ENCODE peak calls at places on chromosomes 7 and 10, in seven cellular contexts. X, S, Z, Q, F, L and D are unnamed samples.

GRCh38 chr7:157875230-157876179 is 538.7 kb downstream of the DNAJB6 start:
- DNase-seq in X (no peak), S (no peak), Z (no peak), Q (peak), F (peak), L (no peak), D (no peak)

GRCh38 chr7:132117181-132117580 is 459.1 kb downstream of the PLXNA4 start:
- DNase-seq in X (peak), S (no peak), Z (peak), Q (no peak), F (no peak), L (peak), D (no peak)

GRCh38 chr10:75358121-75358520 is 43.4 kb downstream of the ZNF503 start:
- DNase-seq in X (no peak), S (no peak), Z (no peak), Q (no peak), F (no peak), L (no peak), D (no peak)

GRCh38 chr7:7048213-7048612 is 134.1 kb upstream of the C1GALT1 start:
- DNase-seq in X (no peak), S (no peak), Z (no peak), Q (no peak), F (no peak), L (no peak), D (no peak)

GRCh38 chr10:3946234-3947229 is 161.5 kb upstream of the KLF6 start:
- DNase-seq in X (no peak), S (no peak), Z (no peak), Q (peak), F (no peak), L (no peak), D (no peak)

GRCh38 chr7:148581685-148582084 is 8.9 kb upstream of the C7orf33 start:
- DNase-seq in X (no peak), S (no peak), Z (no peak), Q (no peak), F (no peak), L (no peak), D (no peak)

GRCh38 chr7:2307690-2308107 is 6.5 kb downstream of the SNX8 start:
- DNase-seq in X (no peak), S (peak), Z (no peak), Q (no peak), F (no peak), L (no peak), D (peak)

GRCh38 chr10:2935647-2936386 is 131.5 kb upstream of the PFKP start:
- DNase-seq in X (no peak), S (no peak), Z (no peak), Q (no peak), F (no peak), L (no peak), D (no peak)

GRCh38 chr10:46525177-46525823 is 31.2 kb downstream of the GPRIN2 start:
- DNase-seq in X (peak), S (no peak), Z (peak), Q (peak), F (no peak), L (no peak), D (no peak)

GRCh38 chr10:99374526-99374925 is 45.4 kb downstream of the CNNM1 start:
- DNase-seq in X (peak), S (no peak), Z (no peak), Q (no peak), F (no peak), L (no peak), D (no peak)

GRCh38 chr7:82740246-82740848 is 296.8 kb upstream of the CACNA2D1 start:
- DNase-seq in X (peak), S (no peak), Z (peak), Q (peak), F (peak), L (peak), D (no peak)

GRCh38 chr7:121938429-121938996 is 65.6 kb downstream of the PTPRZ1 start:
- DNase-seq in X (no peak), S (no peak), Z (no peak), Q (no peak), F (no peak), L (no peak), D (no peak)

GRCh38 chr10:92914478-92915066 is 66.3 kb downstream of the EXOC6 start:
- DNase-seq in X (peak), S (no peak), Z (peak), Q (peak), F (peak), L (peak), D (peak)

GRCh38 chr7:45347804-45348203 is 190.2 kb downstream of the RAMP3 start:
- DNase-seq in X (no peak), S (no peak), Z (peak), Q (no peak), F (peak), L (no peak), D (no peak)

GRCh38 chr7:27192546-27193334 is 7.2 kb downstream of the HOXA13 start:
- DNase-seq in X (peak), S (no peak), Z (no peak), Q (no peak), F (no peak), L (no peak), D (peak)

GRCh38 chr10:6170638-6171037 is 32.1 kb upstream of the PFKFB3 start:
- DNase-seq in X (peak), S (no peak), Z (no peak), Q (no peak), F (no peak), L (no peak), D (no peak)

GRCh38 chr10:92177546-92177945 is 113.3 kb downstream of the CPEB3 start:
- DNase-seq in X (peak), S (no peak), Z (no peak), Q (no peak), F (no peak), L (no peak), D (no peak)

GRCh38 chr7:26584964-26585650 is 279.3 kb downstream of the SKAP2 start:
- DNase-seq in X (no peak), S (no peak), Z (peak), Q (no peak), F (no peak), L (no peak), D (no peak)

GRCh38 chr10:24415455-24416169 is 206.7 kb downstream of the KIAA1217 start:
- DNase-seq in X (peak), S (no peak), Z (peak), Q (no peak), F (no peak), L (peak), D (no peak)

GRCh38 chr10:24417053-24417452 is 208.1 kb downstream of the KIAA1217 start:
- DNase-seq in X (no peak), S (no peak), Z (no peak), Q (no peak), F (no peak), L (no peak), D (no peak)

GRCh38 chr10:24419067-24419466 is 210.1 kb downstream of the KIAA1217 start:
- DNase-seq in X (no peak), S (no peak), Z (no peak), Q (no peak), F (no peak), L (no peak), D (no peak)

GRCh38 chr10:24416248-24416647 is 207.3 kb downstream of the KIAA1217 start:
- DNase-seq in X (no peak), S (no peak), Z (no peak), Q (no peak), F (no peak), L (no peak), D (no peak)

GRCh38 chr10:24418532-24418931 is 209.6 kb downstream of the KIAA1217 start:
- DNase-seq in X (peak), S (no peak), Z (no peak), Q (no peak), F (no peak), L (no peak), D (no peak)
- TF ChIP-seq CTCF in X (peak), S (no peak), Z (peak), Q (no peak), F (peak), L (no peak), D (no peak)

GRCh38 chr10:113869789-113870188 is 15.3 kb downstream of the NHLRC2 start:
- DNase-seq in X (no peak), S (no peak), Z (no peak), Q (no peak), F (no peak), L (no peak), D (no peak)

GRCh38 chr10:113876461-113876860 is 22.0 kb downstream of the NHLRC2 start:
- DNase-seq in X (no peak), S (no peak), Z (no peak), Q (no peak), F (no peak), L (no peak), D (no peak)

GRCh38 chr10:113875212-113875611 is 20.8 kb downstream of the NHLRC2 start:
- DNase-seq in X (no peak), S (no peak), Z (no peak), Q (no peak), F (no peak), L (no peak), D (no peak)

GRCh38 chr10:113867904-113868303 is 13.4 kb downstream of the NHLRC2 start:
- DNase-seq in X (no peak), S (no peak), Z (no peak), Q (no peak), F (no peak), L (no peak), D (no peak)

DNA sequence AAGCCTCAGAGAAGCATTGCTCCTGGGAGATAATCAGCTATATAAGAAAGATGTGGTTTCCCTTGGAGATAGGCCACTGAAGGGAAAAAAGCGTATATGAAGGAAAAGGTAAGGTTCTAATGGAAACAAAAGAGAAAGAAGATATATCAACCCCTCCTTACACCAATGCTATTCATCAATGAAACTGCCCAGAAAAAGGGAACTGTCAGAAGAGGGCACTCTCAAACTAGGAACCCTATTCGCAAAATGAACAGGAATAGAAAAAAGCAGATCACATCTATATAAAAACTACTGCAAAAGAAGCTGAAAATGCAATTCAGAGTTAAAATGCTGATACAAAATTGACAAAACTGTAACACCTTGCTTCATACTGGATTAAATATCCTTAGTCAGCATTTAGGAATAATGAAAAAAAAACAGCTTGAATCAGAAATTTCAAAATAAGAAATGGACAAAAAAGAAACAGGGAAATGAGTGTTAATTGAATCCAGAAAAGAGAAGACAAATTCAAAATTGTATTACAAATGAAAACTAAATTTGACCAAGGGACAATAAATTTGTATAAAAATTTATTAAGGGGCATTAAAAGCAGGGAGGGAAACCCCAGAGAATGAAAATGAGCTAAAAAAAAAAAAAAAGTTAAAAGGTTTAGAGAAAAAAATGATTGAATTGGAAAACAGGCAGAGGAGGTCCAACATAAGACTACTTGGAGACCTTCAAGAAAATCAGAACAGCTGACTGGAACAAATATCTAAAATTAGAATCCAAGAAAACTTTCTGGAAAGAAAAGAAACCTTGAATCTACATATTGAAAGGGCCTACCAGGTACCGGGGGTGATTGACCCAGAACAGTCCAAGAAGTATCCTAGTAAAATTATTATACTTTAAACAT is 17.9 kb downstream of the NHLRC2 start:
- DNase-seq in X (no peak), S (no peak), Z (no peak), Q (no peak), F (no peak), L (no peak), D (no peak)
- TF ChIP-seq CTCF in X (no peak), S (peak), Z (no peak), Q (no peak), F (no peak), L (no peak), D (no peak)

DNA sequence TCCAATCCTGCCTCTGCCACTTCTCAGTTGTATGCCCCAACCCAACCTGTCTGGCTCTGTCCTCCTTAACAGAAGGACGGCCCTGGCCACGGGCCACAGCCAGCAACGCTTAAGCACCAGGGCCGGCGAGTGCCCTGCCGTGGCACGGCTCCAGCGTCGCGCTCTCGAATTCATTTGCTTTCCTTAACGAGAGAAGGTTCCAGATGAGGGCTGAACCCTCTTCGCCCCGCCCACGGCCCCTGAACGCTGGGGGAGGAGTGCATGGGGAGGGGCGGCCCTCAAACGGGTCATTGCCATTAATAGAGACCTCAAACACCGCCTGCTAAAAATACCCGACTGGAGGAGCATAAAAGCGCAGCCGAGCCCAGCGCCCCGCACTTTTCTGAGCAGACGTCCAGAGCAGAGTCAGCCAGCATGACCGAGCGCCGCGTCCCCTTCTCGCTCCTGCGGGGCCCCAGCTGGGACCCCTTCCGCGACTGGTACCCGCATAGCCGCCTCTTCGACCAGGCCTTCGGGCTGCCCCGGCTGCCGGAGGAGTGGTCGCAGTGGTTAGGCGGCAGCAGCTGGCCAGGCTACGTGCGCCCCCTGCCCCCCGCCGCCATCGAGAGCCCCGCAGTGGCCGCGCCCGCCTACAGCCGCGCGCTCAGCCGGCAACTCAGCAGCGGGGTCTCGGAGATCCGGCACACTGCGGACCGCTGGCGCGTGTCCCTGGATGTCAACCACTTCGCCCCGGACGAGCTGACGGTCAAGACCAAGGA is at the start of gene HSPB1:
- DNase-seq in X (peak), S (peak), Z (peak), Q (peak), F (peak), L (peak), D (peak)
- TF ChIP-seq CTCF in X (no peak), S (no peak), Z (no peak), Q (no peak), F (no peak), L (no peak), D (no peak)

DNA sequence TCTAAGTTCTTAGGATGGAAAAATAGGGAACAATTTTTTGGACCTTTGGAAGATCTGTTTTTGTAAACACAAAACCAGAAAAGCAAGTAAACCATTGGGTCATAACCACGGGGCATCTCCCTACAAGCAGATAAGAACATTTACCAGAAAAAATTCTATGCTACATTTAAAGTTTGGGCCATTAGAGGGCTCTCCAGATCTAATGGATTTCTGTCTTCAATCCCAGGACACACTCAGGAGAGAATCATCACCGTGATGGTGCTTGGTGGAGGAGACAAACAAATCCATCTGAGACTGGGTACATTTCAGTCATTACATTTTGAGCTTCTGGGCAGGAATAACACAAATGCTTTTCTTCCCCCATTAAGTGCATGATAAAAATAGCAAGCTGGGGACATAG is 178.4 kb upstream of the TARP start:
- DNase-seq in X (peak), S (no peak), Z (peak), Q (no peak), F (no peak), L (peak), D (peak)
- TF ChIP-seq CTCF in X (peak), S (no peak), Z (peak), Q (no peak), F (peak), L (peak), D (no peak)

DNA sequence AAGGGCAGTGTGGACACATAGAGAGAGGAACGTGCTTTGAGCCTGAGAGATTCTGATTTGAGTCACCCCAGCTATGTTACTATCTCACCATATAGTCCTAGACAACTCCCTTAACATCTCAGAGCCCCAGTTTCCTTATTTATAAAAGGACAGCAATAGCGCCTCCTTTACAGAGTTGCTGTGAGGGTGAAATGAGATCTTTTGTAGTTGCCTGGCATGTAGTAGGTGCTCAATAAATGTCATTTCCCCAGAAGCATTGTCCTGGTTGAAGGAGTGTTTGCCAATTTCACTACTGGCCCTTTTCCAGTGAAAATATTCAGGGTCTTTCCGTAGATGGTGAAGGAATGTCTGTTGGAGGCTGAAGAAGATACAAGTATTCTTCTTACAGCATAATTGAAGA is 51.3 kb upstream of the FAM180A start:
- DNase-seq in X (no peak), S (no peak), Z (no peak), Q (no peak), F (no peak), L (no peak), D (no peak)
- TF ChIP-seq CTCF in X (no peak), S (no peak), Z (no peak), Q (no peak), F (no peak), L (no peak), D (no peak)

GRCh38 chr7:109939207-109939606 is 1151.7 kb upstream of the LRRN3 start:
- DNase-seq in X (no peak), S (no peak), Z (no peak), Q (no peak), F (no peak), L (no peak), D (no peak)
- TF ChIP-seq CTCF in X (no peak), S (no peak), Z (no peak), Q (no peak), F (no peak), L (no peak), D (no peak)

GRCh38 chr7:138459300-138460175 is 521 bp upstream of the TRIM24 start:
- DNase-seq in X (peak), S (peak), Z (peak), Q (peak), F (peak), L (peak), D (peak)
- TF ChIP-seq CTCF in X (peak), S (peak), Z (no peak), Q (peak), F (peak), L (peak), D (no peak)

GRCh38 chr10:133394064-133394663 is at the start of gene MTG1:
- DNase-seq in X (peak), S (peak), Z (peak), Q (peak), F (peak), L (peak), D (peak)
- TF ChIP-seq CTCF in X (no peak), S (no peak), Z (peak), Q (no peak), F (peak), L (no peak), D (peak)

GRCh38 chr10:59905066-59905734 is 1.2 kb downstream of the CCDC6 start:
- DNase-seq in X (peak), S (no peak), Z (peak), Q (peak), F (peak), L (no peak), D (peak)
- TF ChIP-seq CTCF in X (no peak), S (no peak), Z (no peak), Q (no peak), F (no peak), L (no peak), D (no peak)

GRCh38 chr10:104218751-104219150 is 13.4 kb downstream of the CFAP43 start:
- DNase-seq in X (no peak), S (no peak), Z (no peak), Q (no peak), F (no peak), L (no peak), D (no peak)
- TF ChIP-seq CTCF in X (no peak), S (no peak), Z (no peak), Q (no peak), F (no peak), L (no peak), D (no peak)